ENCODE peak calls at places on chromosomes 12 and 14, in eight cellular contexts. One of them, this sample, is unnamed.

GRCh38 chr12:49195734-49196133 is 6.9 kb upstream of the TUBA1A start:
- DNase-seq in T1000: no peak
- DNase-seq in A673: no peak
- DNase-seq in aorta: no peak
- DNase-seq in GM03348: no peak
- DNase-seq in NCI-H774: no peak
- DNase-seq in NCI-H2029 treated with DMSO at 0.1 percent for 48 hours: no peak
- DNase-seq in GM23248: no peak
- DNase-seq in this sample: no peak

GRCh38 chr12:104213952-104214351 is 1.6 kb upstream of the TXNRD1 start:
- DNase-seq in GM23248: peak
- DNase-seq in T1000: no peak
- DNase-seq in NCI-H774: peak
- DNase-seq in GM03348: peak
- DNase-seq in A673: no peak
- DNase-seq in NCI-H2029 treated with DMSO at 0.1 percent for 48 hours: peak
- DNase-seq in aorta: no peak
- DNase-seq in this sample: no peak

GRCh38 chr14:71372411-71372838 is 465.2 kb downstream of the PCNX1 start:
- DNase-seq in NCI-H774: no peak
- DNase-seq in A673: peak
- DNase-seq in GM23248: peak
- DNase-seq in NCI-H2029 treated with DMSO at 0.1 percent for 48 hours: peak
- DNase-seq in aorta: no peak
- DNase-seq in T1000: no peak
- DNase-seq in GM03348: peak
- DNase-seq in this sample: no peak

GRCh38 chr12:111319600-111320232 is 49.2 kb downstream of the PHETA1 start:
- DNase-seq in GM23248: no peak
- DNase-seq in NCI-H774: no peak
- DNase-seq in A673: no peak
- DNase-seq in aorta: no peak
- DNase-seq in NCI-H2029 treated with DMSO at 0.1 percent for 48 hours: no peak
- DNase-seq in GM03348: no peak
- DNase-seq in T1000: no peak
- DNase-seq in this sample: no peak

GRCh38 chr12:104956870-104957301 is 1.2 kb downstream of the SLC41A2 start:
- DNase-seq in GM03348: no peak
- DNase-seq in aorta: no peak
- DNase-seq in NCI-H2029 treated with DMSO at 0.1 percent for 48 hours: no peak
- DNase-seq in T1000: no peak
- DNase-seq in NCI-H774: no peak
- DNase-seq in A673: no peak
- DNase-seq in GM23248: peak
- DNase-seq in this sample: no peak

GRCh38 chr12:52351196-52352059 is 15.9 kb downstream of the KRT85 start:
- DNase-seq in NCI-H2029 treated with DMSO at 0.1 percent for 48 hours: peak
- DNase-seq in aorta: peak
- DNase-seq in GM03348: no peak
- DNase-seq in T1000: no peak
- DNase-seq in NCI-H774: no peak
- DNase-seq in GM23248: no peak
- DNase-seq in A673: no peak
- DNase-seq in this sample: no peak

GRCh38 chr14:70317969-70318634 is 41.4 kb downstream of the COX16 start:
- DNase-seq in A673: peak
- DNase-seq in NCI-H774: no peak
- DNase-seq in GM03348: peak
- DNase-seq in aorta: no peak
- DNase-seq in GM23248: peak
- DNase-seq in T1000: no peak
- DNase-seq in NCI-H2029 treated with DMSO at 0.1 percent for 48 hours: no peak
- DNase-seq in this sample: no peak

GRCh38 chr14:50452979-50453705 is 56.5 kb upstream of the CDKL1 start:
- DNase-seq in GM03348: peak
- DNase-seq in NCI-H774: no peak
- DNase-seq in aorta: no peak
- DNase-seq in NCI-H2029 treated with DMSO at 0.1 percent for 48 hours: no peak
- DNase-seq in GM23248: peak
- DNase-seq in A673: no peak
- DNase-seq in T1000: no peak
- DNase-seq in this sample: no peak

GRCh38 chr12:12533238-12533829 is 29.3 kb downstream of the DUSP16 start:
- DNase-seq in T1000: no peak
- DNase-seq in NCI-H2029 treated with DMSO at 0.1 percent for 48 hours: no peak
- DNase-seq in aorta: no peak
- DNase-seq in GM03348: no peak
- DNase-seq in GM23248: no peak
- DNase-seq in A673: no peak
- DNase-seq in NCI-H774: peak
- DNase-seq in this sample: no peak

GRCh38 chr14:36105401-36105800 is 71.1 kb downstream of the PTCSC3 start:
- DNase-seq in NCI-H2029 treated with DMSO at 0.1 percent for 48 hours: peak
- DNase-seq in aorta: no peak
- DNase-seq in GM03348: no peak
- DNase-seq in GM23248: peak
- DNase-seq in NCI-H774: peak
- DNase-seq in T1000: no peak
- DNase-seq in A673: peak
- DNase-seq in this sample: peak

GRCh38 chr12:12331896-12332295 is 18.1 kb downstream of the MANSC1 start:
- DNase-seq in NCI-H2029 treated with DMSO at 0.1 percent for 48 hours: no peak
- DNase-seq in NCI-H774: peak
- DNase-seq in GM23248: no peak
- DNase-seq in A673: no peak
- DNase-seq in GM03348: no peak
- DNase-seq in T1000: no peak
- DNase-seq in aorta: no peak
- DNase-seq in this sample: no peak

GRCh38 chr12:93813972-93814821 is 137.0 kb downstream of the CRADD start:
- DNase-seq in A673: no peak
- DNase-seq in GM23248: peak
- DNase-seq in aorta: peak
- DNase-seq in NCI-H2029 treated with DMSO at 0.1 percent for 48 hours: peak
- DNase-seq in T1000: no peak
- DNase-seq in NCI-H774: no peak
- DNase-seq in GM03348: peak
- DNase-seq in this sample: no peak

GRCh38 chr12:105930612-105931011 is 208.1 kb downstream of the NUAK1 start:
- DNase-seq in GM23248: no peak
- DNase-seq in NCI-H2029 treated with DMSO at 0.1 percent for 48 hours: no peak
- DNase-seq in NCI-H774: no peak
- DNase-seq in GM03348: no peak
- DNase-seq in A673: peak
- DNase-seq in T1000: no peak
- DNase-seq in aorta: no peak
- DNase-seq in this sample: no peak

GRCh38 chr14:30990766-30991165 is 34.7 kb upstream of the AP4S1 start:
- DNase-seq in GM03348: peak
- DNase-seq in GM23248: peak
- DNase-seq in T1000: no peak
- DNase-seq in NCI-H774: no peak
- DNase-seq in NCI-H2029 treated with DMSO at 0.1 percent for 48 hours: no peak
- DNase-seq in aorta: no peak
- DNase-seq in A673: no peak
- DNase-seq in this sample: no peak

GRCh38 chr14:81986005-81986404 is 452.4 kb upstream of the SEL1L start:
- DNase-seq in GM03348: no peak
- DNase-seq in T1000: no peak
- DNase-seq in aorta: no peak
- DNase-seq in GM23248: no peak
- DNase-seq in NCI-H2029 treated with DMSO at 0.1 percent for 48 hours: no peak
- DNase-seq in NCI-H774: no peak
- DNase-seq in A673: no peak
- DNase-seq in this sample: no peak

GRCh38 chr14:88422919-88423318 is 37.5 kb downstream of the SPATA7 start:
- DNase-seq in GM03348: peak
- DNase-seq in GM23248: peak
- DNase-seq in NCI-H2029 treated with DMSO at 0.1 percent for 48 hours: no peak
- DNase-seq in T1000: peak
- DNase-seq in A673: no peak
- DNase-seq in NCI-H774: no peak
- DNase-seq in aorta: no peak
- DNase-seq in this sample: no peak

GRCh38 chr12:58601529-58601928 is 318.8 kb downstream of the LRIG3 start:
- DNase-seq in A673: no peak
- DNase-seq in aorta: no peak
- DNase-seq in GM03348: no peak
- DNase-seq in NCI-H774: no peak
- DNase-seq in GM23248: no peak
- DNase-seq in T1000: no peak
- DNase-seq in NCI-H2029 treated with DMSO at 0.1 percent for 48 hours: no peak
- DNase-seq in this sample: no peak

GRCh38 chr14:86897224-86897623 is 1095.8 kb downstream of the GALC start:
- DNase-seq in aorta: no peak
- DNase-seq in GM03348: no peak
- DNase-seq in NCI-H774: no peak
- DNase-seq in T1000: no peak
- DNase-seq in A673: no peak
- DNase-seq in GM23248: no peak
- DNase-seq in NCI-H2029 treated with DMSO at 0.1 percent for 48 hours: no peak
- DNase-seq in this sample: no peak

GRCh38 chr12:2391740-2392341 is 339.1 kb downstream of the CACNA1C start:
- DNase-seq in NCI-H2029 treated with DMSO at 0.1 percent for 48 hours: no peak
- DNase-seq in GM03348: no peak
- DNase-seq in NCI-H774: no peak
- DNase-seq in T1000: no peak
- DNase-seq in aorta: no peak
- DNase-seq in GM23248: no peak
- DNase-seq in A673: no peak
- DNase-seq in this sample: no peak

GRCh38 chr12:101697930-101698781 is 716 bp downstream of the CHPT1 start:
- DNase-seq in NCI-H2029 treated with DMSO at 0.1 percent for 48 hours: peak
- DNase-seq in GM23248: peak
- DNase-seq in GM03348: peak
- DNase-seq in NCI-H774: peak
- DNase-seq in aorta: peak
- DNase-seq in A673: no peak
- DNase-seq in T1000: peak
- DNase-seq in this sample: no peak

GRCh38 chr14:64478634-64479250 is 13.4 kb downstream of the AKAP5 start:
- DNase-seq in A673: peak
- DNase-seq in aorta: no peak
- DNase-seq in NCI-H774: no peak
- DNase-seq in GM23248: peak
- DNase-seq in T1000: no peak
- DNase-seq in NCI-H2029 treated with DMSO at 0.1 percent for 48 hours: no peak
- DNase-seq in GM03348: peak
- DNase-seq in this sample: no peak